ENCODE peak calls at places on chromosomes 2 and 18, in five cellular contexts. H is heart left ventricle, B is endothelial cell of umbilical vein, N is body of pancreas, M is tibial nerve. C is an unnamed sample. For H3K27me3, the result is how much of the 10 kb centered on the place peaks cover.

GRCh38 chr2:174085781-174086180 is 120.6 kb upstream of the SP3 start:
- DNase-seq in N (no peak), B (no peak), M (no peak), H (no peak), C (no peak)

GRCh38 chr2:175890636-175891242 is 111.3 kb downstream of the LNPK start:
- DNase-seq in N (no peak), M (no peak), B (no peak), H (no peak), C (no peak)

GRCh38 chr18:46856975-46857374 is 60.3 kb downstream of the PIAS2 start:
- DNase-seq in H (no peak), B (no peak), M (no peak), N (no peak), C (no peak)

GRCh38 chr2:204445149-204445548 is 100.1 kb upstream of the PARD3B start:
- DNase-seq in M (no peak), B (no peak), H (no peak), N (no peak), C (no peak)

GRCh38 chr2:160294339-160294803 is 94.3 kb upstream of the ITGB6 start:
- DNase-seq in B (peak), H (peak), M (peak), N (peak), C (no peak)

GRCh38 chr2:232365621-232366321 is 12.8 kb upstream of the ALPP start:
- DNase-seq in B (no peak), H (peak), N (no peak), M (no peak), C (no peak)

GRCh38 chr2:29238497-29238896 is 123.3 kb downstream of the CLIP4 start:
- DNase-seq in B (peak), M (no peak), H (no peak), N (peak), C (no peak)

GRCh38 chr2:180115675-180116074 is 108.6 kb upstream of the CWC22 start:
- DNase-seq in B (no peak), H (no peak), M (no peak), N (no peak), C (no peak)

GRCh38 chr2:160868891-160869290 is 291.3 kb upstream of the TANK start:
- DNase-seq in M (no peak), H (no peak), N (no peak), B (no peak), C (no peak)

GRCh38 chr2:71150082-71150816 is 19.8 kb downstream of the MPHOSPH10 start:
- DNase-seq in B (no peak), M (no peak), H (no peak), N (no peak), C (no peak)

GRCh38 chr2:218003994-218004419 is 1.2 kb upstream of the TNS1 start:
- DNase-seq in M (peak), B (no peak), N (peak), H (peak), C (no peak)

GRCh38 chr2:98886066-98886554 is 49.9 kb downstream of the CRACDL start:
- DNase-seq in M (no peak), H (no peak), N (no peak), B (no peak), C (no peak)

GRCh38 chr2:3142210-3142609 is 235.4 kb downstream of the EIPR1 start:
- DNase-seq in H (no peak), B (no peak), M (no peak), N (no peak), C (no peak)

GRCh38 chr2:42046819-42047487 is 868 bp upstream of the PKDCC start:
- DNase-seq in B (peak), H (peak), M (peak), N (no peak), C (no peak)

GRCh38 chr18:77129150-77129551 is 3.4 kb downstream of the MBP start:
- DNase-seq in B (no peak), H (no peak), M (no peak), N (no peak), C (no peak)

GRCh38 chr2:73896362-73897239 is 3.8 kb downstream of the ACTG2 start:
- DNase-seq in N (no peak), B (no peak), H (no peak), M (peak), C (no peak)

DNA sequence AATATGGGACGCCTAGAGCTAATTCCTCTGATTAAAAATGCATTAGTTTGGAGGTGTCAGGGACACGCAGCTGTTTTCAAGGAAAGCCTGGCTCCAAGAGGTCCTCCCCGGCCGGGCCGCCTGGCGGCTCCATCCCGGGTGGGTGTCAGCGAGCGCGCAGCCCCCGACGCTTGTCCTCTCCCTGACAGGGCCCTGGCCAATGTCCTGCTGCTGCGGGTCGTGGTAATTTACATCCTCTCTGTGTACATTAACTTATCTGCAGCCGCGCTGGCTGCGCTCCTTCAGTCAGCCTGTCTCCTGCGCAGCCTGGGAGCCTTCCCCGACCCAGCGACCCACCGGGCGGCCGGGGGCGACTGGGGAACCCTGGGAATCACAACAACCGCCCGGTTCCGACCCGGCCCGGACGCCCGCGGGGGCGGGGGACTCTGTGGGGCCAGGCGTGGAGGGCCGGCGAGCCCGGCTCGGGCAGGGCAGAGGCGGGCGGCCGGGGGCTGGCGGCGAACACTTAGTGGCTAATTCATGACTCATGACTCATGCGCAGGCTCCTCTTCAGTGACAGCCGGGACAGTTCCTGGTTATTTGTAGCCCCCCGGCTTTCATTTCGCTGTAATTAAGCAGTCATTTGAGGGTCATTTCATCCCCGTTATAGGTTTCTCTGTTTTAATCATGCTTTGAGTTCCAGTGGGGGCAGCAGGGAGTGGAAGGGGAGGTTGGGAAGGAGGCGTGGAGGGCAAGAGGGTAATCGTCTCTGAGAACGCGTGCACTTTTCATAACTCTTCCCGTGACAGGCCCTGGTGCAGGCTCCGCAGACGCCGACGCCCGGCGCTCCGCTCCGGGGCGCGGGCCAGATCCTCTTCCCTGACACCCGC is 141.9 kb upstream of the CTAGE1 start:
- DNase-seq in M (peak), H (peak), N (peak), B (peak), C (no peak)
- TF ChIP-seq CTCF in M (no peak), H (no peak), N (peak), B (peak), C (peak)

GRCh38 chr2:33038799-33039198 is 92.0 kb downstream of the LTBP1 start:
- DNase-seq in H (no peak), M (no peak), B (no peak), N (no peak), C (no peak)
- TF ChIP-seq POLR2A in H (no peak), M (no peak), B (no peak), N (no peak), C (no peak)

GRCh38 chr18:49953416-49953815 is 140.1 kb upstream of the ACAA2 start:
- DNase-seq in N (no peak), M (no peak), H (no peak), B (no peak), C (no peak)

GRCh38 chr18:49960376-49960775 is 147.0 kb upstream of the ACAA2 start:
- DNase-seq in H (no peak), M (no peak), N (no peak), B (no peak), C (no peak)

GRCh38 chr18:49959176-49959575 is 145.8 kb upstream of the ACAA2 start:
- DNase-seq in M (no peak), B (no peak), N (no peak), H (no peak), C (no peak)

GRCh38 chr18:49949991-49950395 is 136.7 kb upstream of the ACAA2 start:
- DNase-seq in B (no peak), N (no peak), H (no peak), M (no peak), C (no peak)

GRCh38 chr18:49955263-49955662 is 141.9 kb upstream of the ACAA2 start:
- DNase-seq in M (no peak), B (no peak), N (no peak), H (no peak), C (no peak)
- H3K27me3 ChIP-seq in M (under half), B (under half), N (under half), H (under half), C (under half)

DNA sequence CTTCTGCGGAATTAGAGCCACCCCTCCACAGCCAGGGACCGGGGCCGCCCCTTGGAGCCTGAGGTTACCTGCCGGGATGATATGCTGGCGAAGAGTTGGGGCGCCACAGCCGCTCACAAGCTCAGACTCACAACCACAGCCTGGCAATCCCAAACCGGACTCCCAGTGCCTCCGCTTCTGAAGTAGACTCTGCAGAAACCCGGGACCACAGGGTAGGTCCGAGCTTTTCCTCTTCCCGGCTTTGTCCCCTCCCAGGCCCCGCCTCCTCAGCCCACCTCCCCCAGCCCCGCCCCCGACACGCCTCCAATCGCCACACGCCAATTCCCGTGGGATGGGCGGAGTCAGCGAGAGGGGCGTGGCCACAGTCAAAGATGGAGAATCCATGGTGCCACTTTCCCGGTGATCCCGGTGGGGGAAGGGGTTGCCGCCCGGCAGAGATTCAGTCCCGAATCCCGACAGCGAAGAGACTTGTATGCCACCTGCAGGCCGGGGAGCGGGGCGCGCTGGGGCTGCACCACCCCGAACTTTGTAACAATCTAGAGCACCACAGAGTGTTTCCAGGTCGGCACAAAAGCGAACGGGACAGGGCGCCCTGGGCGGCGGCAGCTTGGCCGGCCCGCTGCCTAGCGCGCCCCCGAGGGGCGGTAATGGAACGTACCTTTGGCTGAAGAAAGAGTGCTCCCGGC is at the start of gene IDH1:
- DNase-seq in B (peak), H (peak), M (peak), N (peak), C (peak)
- TF ChIP-seq CTCF in B (peak), H (peak), M (peak), N (peak), C (peak)